ENCODE peak calls at places on chromosomes 3 and 15, in five cellular contexts. P is prostate gland, R is GM12878, C is stomach, U is breast epithelium. E is an unnamed sample.
A peak's percentile ranks its signal among the peaks of the same experiment; 100 is the strongest.

GRCh38 chr3:38116471-38117162 is 20.3 kb downstream of the ACAA1 start:
- DNase-seq in C (no peak), R (no peak), U (peak; percentile 49), P (no peak), E (no peak)

GRCh38 chr3:98954806-98955205 is 53.3 kb upstream of the DCBLD2 start:
- DNase-seq in P (no peak), C (no peak), U (no peak), R (no peak), E (no peak)

GRCh38 chr15:88871313-88871712 is 24.0 kb downstream of the HAPLN3 start:
- DNase-seq in U (no peak), P (no peak), C (no peak), R (no peak), E (no peak)

GRCh38 chr3:34998905-34999304 is 640.4 kb upstream of the ARPP21 start:
- DNase-seq in P (no peak), U (no peak), C (no peak), R (no peak), E (peak; percentile 90)

GRCh38 chr15:68983821-68984517 is 30.5 kb upstream of the NOX5 start:
- DNase-seq in U (no peak), P (no peak), C (no peak), R (no peak), E (no peak)

GRCh38 chr3:156433138-156433537 is 121.8 kb downstream of the SSR3 start:
- DNase-seq in P (no peak), C (no peak), U (no peak), R (no peak), E (no peak)

GRCh38 chr15:27449041-27449440 is 478.1 kb downstream of the GABRG3 start:
- DNase-seq in R (no peak), U (no peak), C (no peak), P (peak; percentile 77), E (no peak)

GRCh38 chr3:132119531-132119930 is 84.7 kb upstream of the CPNE4 start:
- DNase-seq in U (no peak), R (no peak), P (no peak), C (no peak), E (no peak)

GRCh38 chr15:73573071-73573470 is 60.1 kb downstream of the NPTN start:
- DNase-seq in R (no peak), P (no peak), U (no peak), C (no peak), E (no peak)

GRCh38 chr3:184655597-184655996 is 56.3 kb downstream of the MAGEF1 start:
- DNase-seq in U (no peak), P (no peak), R (no peak), C (no peak), E (no peak)

GRCh38 chr15:64571857-64572291 is 111.5 kb downstream of the ZNF609 start:
- DNase-seq in R (peak; percentile 92), C (peak; percentile 50), P (no peak), U (no peak), E (no peak)

GRCh38 chr3:150746791-150747590 is 16.0 kb downstream of the SIAH2 start:
- DNase-seq in U (no peak), P (no peak), C (no peak), R (no peak), E (no peak)

GRCh38 chr3:191624299-191624698 is 163.3 kb downstream of the PYDC2 start:
- DNase-seq in R (no peak), C (no peak), P (no peak), U (no peak), E (no peak)

GRCh38 chr3:131072845-131073244 is 46.2 kb downstream of the NEK11 start:
- DNase-seq in P (no peak), U (no peak), C (no peak), R (no peak), E (no peak)

GRCh38 chr3:139227827-139228226 is 116.0 kb upstream of the MRPS22 start:
- DNase-seq in U (no peak), R (no peak), P (no peak), C (no peak), E (no peak)

GRCh38 chr15:75646944-75647364 is 758 bp upstream of the SNX33 start:
- DNase-seq in C (peak; percentile 63), P (peak; percentile 56), U (peak; percentile 56), R (no peak), E (no peak)

GRCh38 chr3:5195605-5196004 is 8.1 kb downstream of the EDEM1 start:
- DNase-seq in P (no peak), R (no peak), C (no peak), U (no peak), E (no peak)

GRCh38 chr15:72782274-72782992 is 1.1 kb downstream of the ADPGK start:
- DNase-seq in U (no peak), C (no peak), P (no peak), R (no peak), E (no peak)

GRCh38 chr3:181880339-181880738 is 168.6 kb downstream of the SOX2 start:
- DNase-seq in U (no peak), C (no peak), P (no peak), R (no peak), E (no peak)

GRCh38 chr3:154718716-154719115 is 288.7 kb upstream of the GPR149 start:
- DNase-seq in U (no peak), C (no peak), R (no peak), P (no peak), E (no peak)

GRCh38 chr15:63288778-63289378 is 11.5 kb downstream of the APH1B start:
- DNase-seq in P (no peak), R (no peak), U (no peak), C (no peak), E (peak; percentile 52)

GRCh38 chr15:43896543-43896942 is 69.7 kb downstream of the WDR76 start:
- DNase-seq in P (no peak), U (no peak), C (no peak), R (no peak), E (no peak)

GRCh38 chr15:51286816-51287215 is 51.6 kb downstream of the CYP19A1 start:
- DNase-seq in U (no peak), R (no peak), P (no peak), C (no peak), E (no peak)

GRCh38 chr15:83973816-83974215 is 261.8 kb upstream of the GOLGA6L4 start:
- DNase-seq in P (no peak), R (no peak), U (no peak), C (no peak), E (no peak)

GRCh38 chr15:47715856-47716445 is 1.4 kb upstream of the SEMA6D start:
- DNase-seq in R (no peak), C (no peak), P (no peak), U (no peak), E (no peak)

GRCh38 chr3:64773150-64773549 is 85.3 kb upstream of the ADAMTS9 start:
- DNase-seq in U (no peak), C (no peak), P (no peak), R (no peak), E (no peak)

GRCh38 chr15:87940763-87941162 is 315.8 kb downstream of the NTRK3 start:
- DNase-seq in P (no peak), C (no peak), R (no peak), U (no peak), E (no peak)

GRCh38 chr3:106004137-106004600 is 135.4 kb upstream of the CBLB start:
- DNase-seq in P (no peak), R (no peak), C (no peak), U (no peak), E (peak; percentile 40)

GRCh38 chr15:100818927-100819326 is 60.7 kb upstream of the ALDH1A3 start:
- DNase-seq in R (no peak), P (peak; percentile 33), C (no peak), U (no peak), E (no peak)

GRCh38 chr3:119808843-119809242 is 26.9 kb downstream of the NR1I2 start:
- DNase-seq in R (no peak), P (no peak), U (no peak), C (no peak), E (no peak)

GRCh38 chr3:129016725-129017530 is 15.8 kb downstream of the EFCC1 start:
- DNase-seq in C (no peak), P (no peak), R (no peak), U (no peak), E (no peak)
- TF ChIP-seq POLR2AphosphoS5 in C (no peak), P (no peak), R (no peak), U (no peak), E (no peak)

GRCh38 chr15:41891946-41892345 is 1.9 kb downstream of the SPTBN5 start:
- DNase-seq in U (no peak), P (no peak), R (no peak), C (no peak), E (no peak)
- H3K27ac ChIP-seq in U (peak overlapping the region; percentile 66), P (no peak overlapping the region), R (no peak overlapping the region), C (peak overlapping the region; percentile 77), E (no peak overlapping the region)

DNA sequence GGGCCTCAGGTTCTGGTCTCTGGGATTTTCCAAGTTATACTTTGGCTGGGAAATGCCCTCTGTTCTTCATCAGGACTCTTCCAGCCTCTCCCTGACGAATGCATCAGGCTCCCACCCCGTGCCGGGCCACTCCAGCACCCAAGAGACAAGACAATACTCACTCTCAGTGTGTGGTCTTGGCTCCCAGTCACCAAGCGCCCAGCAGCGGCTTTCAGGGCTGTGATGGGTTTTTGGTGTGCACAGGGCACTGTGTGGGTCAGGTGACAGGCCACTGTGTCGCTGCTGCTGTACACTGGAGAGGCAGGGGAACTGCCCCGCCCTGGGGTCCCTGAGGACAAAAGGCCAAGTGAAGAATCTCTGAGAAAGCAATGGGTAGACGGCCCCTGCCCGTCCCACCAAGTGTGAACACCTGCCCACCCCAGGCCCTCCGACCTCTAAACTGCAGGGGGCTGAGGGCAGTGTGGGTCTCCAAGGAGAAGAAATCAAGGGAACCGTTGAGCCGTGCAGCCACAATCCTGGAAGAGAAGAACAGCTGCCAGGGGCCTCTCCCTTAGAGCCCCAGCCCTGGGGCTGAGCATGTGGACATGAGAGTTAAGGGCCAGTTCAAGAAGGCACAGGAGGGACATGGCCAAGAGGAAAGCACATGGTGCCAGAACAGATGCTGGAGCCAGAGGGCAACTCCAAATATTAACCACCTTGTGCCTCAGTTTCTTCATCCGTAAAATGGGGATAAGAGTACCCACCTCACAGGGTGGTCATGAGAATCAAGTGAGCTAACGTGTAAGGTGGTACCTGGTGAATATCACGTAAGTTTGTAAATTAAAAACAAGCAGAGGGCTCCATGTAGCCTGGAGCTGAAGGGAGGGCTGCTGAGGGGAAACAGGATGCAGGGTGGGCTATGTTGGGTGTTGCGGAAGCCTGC is 34.1 kb downstream of the PTPN23 start:
- DNase-seq in P (no peak), U (no peak), C (no peak), R (no peak), E (no peak)
- TF ChIP-seq POLR2AphosphoS5 in P (no peak), U (no peak), C (no peak), R (peak; percentile 10), E (no peak)

GRCh38 chr3:196655496-196655895 is 16.0 kb downstream of the NRROS start:
- DNase-seq in R (no peak), U (no peak), P (no peak), C (no peak), E (no peak)

GRCh38 chr3:196650740-196651311 is 11.3 kb downstream of the NRROS start:
- DNase-seq in U (no peak), C (peak; percentile 39), P (peak; percentile 73), R (no peak), E (no peak)

GRCh38 chr3:196654691-196655090 is 15.2 kb downstream of the NRROS start:
- DNase-seq in U (no peak), P (no peak), R (no peak), C (no peak), E (no peak)

GRCh38 chr3:196653127-196653795 is 13.8 kb downstream of the NRROS start:
- DNase-seq in U (no peak), P (no peak), R (no peak), C (no peak), E (no peak)

DNA sequence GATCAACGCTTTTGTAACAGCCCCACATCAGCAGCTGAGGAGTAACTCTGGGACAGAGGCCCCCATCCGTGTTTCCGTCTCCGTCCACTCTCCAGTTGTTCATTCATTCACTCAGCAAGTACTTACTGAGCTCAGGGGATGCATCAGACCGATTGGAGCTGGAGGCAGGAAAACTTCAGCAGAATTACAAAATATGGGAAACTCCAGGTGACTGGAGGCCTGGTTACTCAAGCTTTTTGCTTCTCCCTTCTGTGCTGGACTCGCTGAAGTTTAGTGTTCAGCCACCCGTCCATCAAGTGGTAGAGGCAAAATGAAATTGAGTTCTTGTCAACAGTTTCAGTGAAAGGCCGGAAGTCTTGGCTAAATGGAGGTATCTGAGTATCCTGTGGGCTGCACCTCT is 14.5 kb downstream of the NRROS start:
- DNase-seq in P (no peak), C (no peak), U (no peak), R (no peak), E (no peak)
- H3K27ac ChIP-seq in P (no peak overlapping the region), C (no peak overlapping the region), U (no peak overlapping the region), R (no peak overlapping the region), E (no peak overlapping the region)

E was measured in SK-N-MC.